ENCODE peak calls at places on chromosomes 7 and 10, in six cellular contexts. B is OCI-LY7; K is AG04450; A is LNCaP clone FGC; H is CD4-positive, alpha-beta T cell; G is tibial nerve. X is an unnamed sample.

GRCh38 chr7:103447073-103447960 is 1.3 kb upstream of the SLC26A5 start:
- DNase-seq in B (peak), K (peak), A (peak), H (no peak), G (no peak), X (peak)

GRCh38 chr10:4810093-4810492 is 15.9 kb upstream of the AKR1E2 start:
- DNase-seq in B (no peak), K (no peak), A (no peak), H (no peak), G (no peak), X (no peak)

GRCh38 chr10:9051328-9051974 is 997.0 kb downstream of the GATA3 start:
- DNase-seq in B (no peak), K (no peak), A (no peak), H (no peak), G (no peak), X (no peak)

GRCh38 chr7:50454968-50455367 is 4.8 kb upstream of the FIGNL1 start:
- DNase-seq in B (no peak), K (no peak), A (no peak), H (no peak), G (no peak), X (no peak)

GRCh38 chr7:159139639-159140038 is 5.0 kb downstream of the VIPR2 start:
- DNase-seq in B (no peak), K (no peak), A (no peak), H (no peak), G (no peak), X (no peak)

GRCh38 chr10:2619472-2619871 is 447.9 kb upstream of the PFKP start:
- DNase-seq in B (peak), K (no peak), A (no peak), H (no peak), G (no peak), X (peak)

GRCh38 chr10:80509108-80509402 is 28.6 kb upstream of the SH2D4B start:
- DNase-seq in B (no peak), K (no peak), A (no peak), H (no peak), G (no peak), X (no peak)

GRCh38 chr10:26801831-26802230 is 58.9 kb downstream of the ABI1 start:
- DNase-seq in B (peak), K (no peak), A (no peak), H (no peak), G (no peak), X (no peak)

GRCh38 chr7:4237296-4238235 is 444.5 kb upstream of the FOXK1 start:
- DNase-seq in B (no peak), K (no peak), A (no peak), H (no peak), G (no peak), X (no peak)

GRCh38 chr10:1204434-1205326 is 148.5 kb downstream of the WDR37 start:
- DNase-seq in B (no peak), K (no peak), A (no peak), H (no peak), G (no peak), X (no peak)

GRCh38 chr10:124646483-124647352 is 97.5 kb downstream of the FAM53B start:
- DNase-seq in B (no peak), K (peak), A (no peak), H (no peak), G (peak), X (no peak)

GRCh38 chr10:8402469-8403074 is 348.1 kb downstream of the GATA3 start:
- DNase-seq in B (no peak), K (no peak), A (no peak), H (peak), G (no peak), X (no peak)

GRCh38 chr7:139573871-139574270 is 50.4 kb downstream of the CLEC2L start:
- DNase-seq in B (no peak), K (no peak), A (no peak), H (no peak), G (no peak), X (no peak)

GRCh38 chr7:31114593-31115343 is 62.7 kb downstream of the ADCYAP1R1 start:
- DNase-seq in B (no peak), K (no peak), A (peak), H (no peak), G (no peak), X (no peak)

GRCh38 chr10:45410807-45411606 is 37.0 kb downstream of the ALOX5 start:
- DNase-seq in B (no peak), K (no peak), A (no peak), H (no peak), G (no peak), X (no peak)

GRCh38 chr7:88791891-88792290 is 3.6 kb downstream of the TEX47 start:
- DNase-seq in B (no peak), K (no peak), A (no peak), H (no peak), G (no peak), X (no peak)

GRCh38 chr7:88787777-88788176 is 7.8 kb downstream of the TEX47 start:
- DNase-seq in B (no peak), K (no peak), A (no peak), H (no peak), G (no peak), X (no peak)

GRCh38 chr7:88795553-88795952 is at the start of gene TEX47:
- DNase-seq in B (no peak), K (no peak), A (no peak), H (no peak), G (no peak), X (peak)

GRCh38 chr7:88792361-88792760 is 3.2 kb downstream of the TEX47 start:
- DNase-seq in B (no peak), K (no peak), A (no peak), H (no peak), G (no peak), X (no peak)

DNA sequence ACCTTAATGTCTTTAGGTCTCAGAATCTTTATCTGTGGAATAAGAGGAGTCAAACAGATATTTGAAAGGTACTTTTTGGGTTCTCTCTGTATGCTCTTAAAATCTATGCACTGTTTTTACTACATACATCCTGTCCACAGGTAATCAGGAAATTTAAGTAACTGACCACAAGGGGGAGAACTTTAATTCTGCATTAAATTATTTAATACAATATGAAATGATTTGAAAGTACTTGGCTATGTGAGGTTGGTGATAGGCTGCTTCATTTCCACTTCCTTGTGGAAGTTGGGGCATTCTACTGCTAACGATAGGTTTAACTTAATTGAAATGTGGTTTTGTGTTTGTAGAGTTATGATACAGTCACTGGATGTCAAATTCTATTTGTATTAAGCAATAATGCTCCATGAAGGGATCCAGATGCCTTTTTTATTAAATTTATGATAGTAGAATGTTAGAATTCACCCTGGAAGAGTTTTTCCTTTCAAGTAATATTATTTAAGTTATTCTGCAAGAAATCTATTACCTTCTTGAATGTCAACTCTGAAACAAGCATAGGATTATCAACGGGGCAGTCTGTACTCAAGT is 6.0 kb downstream of the TEX47 start:
- DNase-seq in B (peak), K (no peak), A (peak), H (no peak), G (no peak), X (no peak)
- TF ChIP-seq CTCF in B (peak), K (peak), A (peak), H (peak), G (peak), X (peak)

DNA sequence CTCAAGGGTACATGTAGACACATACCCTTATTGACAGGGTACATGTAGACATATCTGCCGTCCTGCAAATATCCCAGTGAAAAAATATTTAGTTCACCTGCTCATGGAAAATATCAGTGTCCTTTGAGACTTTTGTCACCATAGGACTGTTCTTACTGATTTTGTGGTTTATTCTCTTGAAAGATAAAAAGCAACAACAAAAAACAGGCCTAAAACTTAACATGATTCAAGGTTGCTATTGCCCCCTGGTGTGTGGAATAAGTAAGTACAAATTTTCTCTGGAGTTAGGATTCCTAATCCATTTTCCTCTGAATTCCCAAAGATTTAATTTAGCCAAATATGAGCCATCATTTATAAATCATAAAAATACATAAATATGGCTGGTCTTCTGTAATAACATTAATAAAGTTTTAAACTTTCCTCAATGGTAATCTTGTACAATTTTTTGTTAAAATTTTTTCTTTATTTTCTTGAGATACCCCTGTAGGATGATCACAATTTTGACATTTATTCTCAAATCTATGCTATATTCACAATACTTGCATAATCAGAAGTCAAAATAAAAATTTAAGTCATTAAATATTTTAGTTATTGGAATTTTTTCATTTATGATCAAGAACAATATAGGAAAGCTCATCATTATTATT is 741.4 kb upstream of the POT1 start:
- DNase-seq in B (peak), K (no peak), A (no peak), H (no peak), G (no peak), X (no peak)
- TF ChIP-seq CTCF in B (peak), K (peak), A (peak), H (no peak), G (peak), X (peak)

GRCh38 chr7:142300689-142301088 is 42.8 kb upstream of the PRSS58 start:
- DNase-seq in B (peak), K (no peak), A (no peak), H (no peak), G (no peak), X (peak)
- TF ChIP-seq CTCF in B (peak), K (no peak), A (no peak), H (no peak), G (no peak), X (peak)

DNA sequence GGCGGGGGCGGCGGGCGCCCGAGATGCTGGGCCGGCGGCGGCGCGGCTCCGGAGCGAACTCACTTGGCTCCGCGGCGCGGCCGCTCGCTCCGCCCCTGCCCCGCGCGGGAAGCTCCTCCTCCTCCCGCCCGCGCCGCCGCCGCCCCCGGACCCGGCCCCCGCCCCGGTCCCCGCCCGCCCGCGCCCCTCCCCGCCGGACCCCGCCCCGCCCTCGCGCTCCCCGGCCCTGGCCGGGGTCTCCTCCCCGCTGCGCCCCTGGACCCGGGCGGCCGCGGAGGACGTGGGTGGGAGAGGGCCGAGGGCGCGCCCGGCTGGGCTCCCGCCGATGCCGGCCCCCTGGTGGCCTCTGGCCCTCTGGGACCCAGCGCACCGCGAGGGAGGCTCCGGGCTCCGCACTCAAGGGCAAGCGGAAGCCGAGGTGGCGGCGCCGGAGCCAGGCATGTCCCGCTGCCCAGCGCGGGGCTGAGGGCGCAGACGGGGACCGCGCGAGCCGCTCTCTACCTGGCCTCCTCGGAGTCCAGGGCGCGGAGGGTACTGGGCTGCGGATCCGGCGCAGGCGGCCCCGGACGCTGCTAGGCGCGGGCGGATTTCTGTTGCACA is at the start of gene TCERG1L:
- DNase-seq in B (no peak), K (no peak), A (no peak), H (no peak), G (no peak), X (peak)
- TF ChIP-seq CTCF in B (no peak), K (no peak), A (peak), H (no peak), G (no peak), X (no peak)

DNA sequence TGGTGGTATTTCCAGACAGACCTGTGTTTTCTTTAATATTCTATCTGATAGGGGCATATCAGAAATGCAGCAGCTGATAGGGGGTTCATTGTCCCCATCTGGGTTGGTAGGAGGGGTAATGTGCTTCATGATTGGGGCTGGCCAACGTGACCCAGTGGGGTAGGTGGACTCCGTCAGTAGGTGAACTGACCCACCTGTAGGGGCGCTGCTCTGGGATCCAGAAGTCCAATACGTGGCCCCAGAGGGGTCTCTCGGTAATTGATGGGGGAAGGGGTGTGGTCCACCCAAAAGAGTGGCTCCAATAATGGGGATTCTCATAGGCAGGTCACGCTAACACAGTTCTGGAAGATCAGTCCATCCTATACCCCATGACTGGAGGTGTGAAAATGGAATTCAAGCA is 112.0 kb downstream of the PRLHR start:
- DNase-seq in B (no peak), K (no peak), A (no peak), H (no peak), G (no peak), X (no peak)
- TF ChIP-seq CTCF in B (peak), K (no peak), A (no peak), H (no peak), G (no peak), X (no peak)

DNA sequence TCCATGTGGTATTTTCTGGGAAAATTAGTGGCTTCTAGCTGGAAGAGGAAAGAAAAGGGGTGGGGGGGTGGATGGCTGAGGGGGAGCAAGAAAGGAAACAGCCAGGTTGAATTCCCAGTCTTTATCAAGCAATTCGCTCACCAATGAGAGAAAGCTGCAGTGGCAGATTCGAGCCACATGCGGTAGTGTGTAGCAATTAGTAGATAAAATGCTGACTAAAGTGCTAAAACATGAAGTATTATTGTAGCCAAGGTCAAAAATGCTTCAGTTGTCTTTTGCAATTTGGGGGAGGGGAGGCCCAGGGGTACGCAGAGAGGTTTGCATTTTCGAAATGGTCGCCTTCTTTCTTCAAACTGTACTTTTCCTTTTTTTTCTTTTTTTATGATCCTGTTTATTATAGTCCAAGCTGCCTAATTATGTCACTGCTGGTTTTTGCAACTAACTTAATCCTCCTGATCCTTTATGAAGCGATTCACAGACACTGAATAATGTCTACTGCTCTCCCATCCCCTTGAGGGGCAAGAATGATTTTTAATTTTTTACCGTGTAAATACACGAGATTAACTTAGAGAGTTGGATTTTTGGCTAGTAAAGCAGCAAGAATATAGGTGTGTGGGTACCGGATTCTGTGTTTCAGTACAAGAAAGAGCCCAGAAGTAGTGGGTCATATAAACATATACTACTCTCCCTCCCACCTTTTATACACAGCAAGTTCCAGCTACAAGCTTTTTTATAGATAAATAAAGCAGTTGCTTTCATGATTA is 3.6 kb upstream of the ARID5B start:
- DNase-seq in B (peak), K (no peak), A (no peak), H (no peak), G (peak), X (no peak)
- TF ChIP-seq CTCF in B (peak), K (peak), A (no peak), H (no peak), G (peak), X (no peak)

GRCh38 chr10:37762287-37762686 is 95.1 kb downstream of the ZNF248 start:
- DNase-seq in B (no peak), K (no peak), A (no peak), H (no peak), G (no peak), X (no peak)

GRCh38 chr10:37754538-37755323 is 102.7 kb downstream of the ZNF248 start:
- DNase-seq in B (peak), K (no peak), A (peak), H (no peak), G (no peak), X (peak)

GRCh38 chr10:37760817-37761216 is 96.6 kb downstream of the ZNF248 start:
- DNase-seq in B (no peak), K (no peak), A (no peak), H (no peak), G (no peak), X (no peak)

GRCh38 chr10:37763132-37763531 is 94.3 kb downstream of the ZNF248 start:
- DNase-seq in B (no peak), K (no peak), A (no peak), H (no peak), G (no peak), X (no peak)

GRCh38 chr10:37758074-37758473 is 99.3 kb downstream of the ZNF248 start:
- DNase-seq in B (no peak), K (no peak), A (no peak), H (no peak), G (no peak), X (no peak)
- TF ChIP-seq CTCF in B (peak), K (no peak), A (no peak), H (no peak), G (no peak), X (no peak)

DNA sequence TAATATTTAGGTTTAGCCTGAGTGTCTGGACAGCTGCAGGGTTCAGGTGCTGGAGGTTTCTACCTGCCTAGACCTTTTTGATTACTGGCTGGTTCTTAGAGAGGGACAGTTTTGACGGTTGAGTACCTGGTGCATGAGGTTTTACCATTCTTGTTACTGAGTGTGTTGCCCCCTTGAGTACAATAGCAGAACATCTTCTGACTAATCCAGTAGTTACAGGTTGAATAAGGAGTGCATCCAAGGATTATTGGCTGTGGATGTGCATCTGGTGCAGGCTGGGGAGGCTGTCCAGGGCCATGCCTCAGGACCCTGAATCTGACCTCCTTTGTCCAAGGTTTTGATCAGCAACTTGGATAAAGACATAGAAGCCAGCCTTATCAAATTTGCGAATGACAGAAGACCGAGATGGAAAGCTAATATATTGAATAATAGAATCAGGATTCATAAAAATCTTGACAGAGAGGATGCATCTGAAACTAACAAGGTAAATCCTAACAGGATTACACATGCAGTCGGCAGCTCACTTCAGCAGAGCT is 23.1 kb downstream of the PLPP4 start:
- DNase-seq in B (no peak), K (no peak), A (no peak), H (no peak), G (no peak), X (no peak)
- TF ChIP-seq CTCF in B (peak), K (no peak), A (peak), H (no peak), G (no peak), X (no peak)

GRCh38 chr7:7641129-7641663 is 644 bp downstream of the UMAD1 start:
- DNase-seq in B (no peak), K (no peak), A (no peak), H (no peak), G (no peak), X (no peak)
- TF ChIP-seq CTCF in B (peak), K (peak), A (no peak), H (no peak), G (no peak), X (no peak)

X was measured in glutamatergic neuron.